ENCODE peak calls at places on chromosomes 11 and 22, in six cellular contexts. C is H1, V is IMR-90, T is mesenchymal stem cell, K is H9, M is mesendoderm. G is an unnamed sample.

GRCh38 chr11:13962562-13963168 is at the start of gene SPON1:
- DNase-seq in C (no peak), V (peak), T (peak), K (peak), M (peak), G (peak)

GRCh38 chr11:120066738-120067303 is 71.1 kb downstream of the TRIM29 start:
- DNase-seq in C (no peak), V (no peak), T (no peak), K (no peak), M (no peak), G (no peak)

GRCh38 chr22:46526484-46526839 is 11.0 kb downstream of the CELSR1 start:
- DNase-seq in C (no peak), V (no peak), T (no peak), K (no peak), M (no peak), G (no peak)

GRCh38 chr11:119380160-119380815 is 1.2 kb downstream of the USP2 start:
- DNase-seq in C (no peak), V (no peak), T (no peak), K (no peak), M (no peak), G (no peak)

GRCh38 chr11:109984634-109985289 is 108.4 kb upstream of the ZC3H12C start:
- DNase-seq in C (no peak), V (no peak), T (no peak), K (no peak), M (no peak), G (no peak)

GRCh38 chr11:63536669-63537292 is at the start of gene PLAAT4:
- DNase-seq in C (no peak), V (peak), T (peak), K (no peak), M (no peak), G (no peak)

GRCh38 chr11:72223615-72224586 is 666 bp upstream of the INPPL1 start:
- DNase-seq in C (no peak), V (peak), T (peak), K (peak), M (peak), G (no peak)

GRCh38 chr11:120575461-120575860 is 63.9 kb downstream of the GRIK4 start:
- DNase-seq in C (no peak), V (no peak), T (no peak), K (no peak), M (no peak), G (no peak)

GRCh38 chr11:1130276-1131032 is 27.3 kb upstream of the MUC5AC start:
- DNase-seq in C (no peak), V (no peak), T (no peak), K (no peak), M (no peak), G (no peak)

GRCh38 chr11:86153439-86153838 is 84.6 kb upstream of the PICALM start:
- DNase-seq in C (no peak), V (no peak), T (no peak), K (no peak), M (no peak), G (no peak)
- H2BK15ac ChIP-seq in C (no peak), V (no peak), T (no peak), K (no peak), M (no peak), G (no peak)

DNA sequence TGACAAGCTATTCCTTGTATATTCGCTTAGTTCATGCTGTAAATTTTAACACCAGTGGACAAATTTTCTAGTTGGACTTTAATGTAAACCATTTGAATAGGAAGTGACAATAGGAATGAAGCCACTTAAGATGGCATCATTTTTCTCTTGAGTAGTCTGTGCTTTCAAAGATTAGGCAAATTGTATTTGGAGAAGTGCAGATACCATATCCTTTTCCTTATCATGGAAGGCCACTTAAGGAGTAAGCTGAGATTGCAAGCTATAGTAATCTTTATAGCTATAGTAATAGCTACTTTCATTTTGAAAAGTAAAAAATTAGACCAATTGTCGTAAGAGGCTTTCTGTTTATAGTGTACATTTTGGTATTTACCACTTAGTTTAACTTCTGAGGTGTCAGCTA is 12.8 kb downstream of the CAPRIN1 start:
- DNase-seq in C (no peak), V (no peak), T (peak), K (no peak), M (no peak), G (no peak)
- H3K4me2 ChIP-seq in C (no peak), V (no peak), T (no peak), K (no peak), M (no peak), G (no peak)

DNA sequence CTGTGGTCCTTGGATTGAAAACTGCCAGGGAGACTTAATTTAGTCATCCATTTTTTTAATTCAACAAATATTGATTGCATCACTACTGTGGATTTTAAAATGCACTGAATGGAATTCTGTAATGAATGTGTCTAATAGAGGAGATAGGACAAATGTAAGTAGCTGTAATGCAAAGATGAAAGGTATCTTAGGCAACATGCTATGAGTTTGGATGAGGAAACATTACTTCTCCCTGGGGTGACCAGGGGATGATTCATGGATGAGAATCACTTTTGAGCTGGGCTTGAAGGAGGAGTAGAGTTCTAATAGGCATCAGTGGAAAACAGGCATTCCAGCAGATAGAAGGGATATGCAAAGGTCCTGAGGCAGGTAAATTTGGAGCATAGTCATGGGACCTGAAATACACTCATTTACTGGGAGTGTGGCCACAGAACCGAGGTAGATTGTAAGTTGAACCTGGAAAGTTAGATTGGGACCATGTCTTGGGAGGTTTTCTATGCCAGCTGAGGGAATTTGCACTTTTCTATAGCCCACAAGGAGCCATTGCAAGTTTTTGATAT is 43.4 kb downstream of the PKNOX2 start:
- DNase-seq in C (no peak), V (peak), T (no peak), K (no peak), M (no peak), G (no peak)
- H2BK15ac ChIP-seq in C (no peak), V (no peak), T (no peak), K (no peak), M (no peak), G (no peak)

DNA sequence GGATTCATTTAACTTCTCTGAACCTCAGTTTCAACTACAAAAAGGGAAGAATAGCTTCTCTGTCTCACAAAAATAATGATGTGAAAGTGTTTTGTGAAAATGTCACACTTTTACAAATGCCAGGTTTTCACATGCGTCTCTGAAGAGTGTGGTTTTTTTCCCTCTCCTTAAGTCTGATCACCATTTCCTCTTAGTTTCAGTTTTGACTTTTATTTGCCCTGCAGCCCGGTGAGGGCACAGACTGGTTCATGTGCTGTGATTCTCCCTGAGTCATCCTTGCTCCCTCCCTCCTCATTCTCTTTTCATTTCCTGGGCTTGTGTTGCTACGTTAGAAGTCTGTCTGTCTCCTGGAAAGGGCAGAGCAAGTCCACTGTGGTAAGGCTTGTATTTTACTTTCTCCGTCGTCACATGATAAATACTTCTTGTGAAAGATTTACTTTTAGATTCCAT is 67.8 kb downstream of the BID start:
- DNase-seq in C (no peak), V (peak), T (peak), K (peak), M (peak), G (no peak)
- H3K4me2 ChIP-seq in C (no peak), V (peak), T (peak), K (no peak), M (no peak), G (no peak)

DNA sequence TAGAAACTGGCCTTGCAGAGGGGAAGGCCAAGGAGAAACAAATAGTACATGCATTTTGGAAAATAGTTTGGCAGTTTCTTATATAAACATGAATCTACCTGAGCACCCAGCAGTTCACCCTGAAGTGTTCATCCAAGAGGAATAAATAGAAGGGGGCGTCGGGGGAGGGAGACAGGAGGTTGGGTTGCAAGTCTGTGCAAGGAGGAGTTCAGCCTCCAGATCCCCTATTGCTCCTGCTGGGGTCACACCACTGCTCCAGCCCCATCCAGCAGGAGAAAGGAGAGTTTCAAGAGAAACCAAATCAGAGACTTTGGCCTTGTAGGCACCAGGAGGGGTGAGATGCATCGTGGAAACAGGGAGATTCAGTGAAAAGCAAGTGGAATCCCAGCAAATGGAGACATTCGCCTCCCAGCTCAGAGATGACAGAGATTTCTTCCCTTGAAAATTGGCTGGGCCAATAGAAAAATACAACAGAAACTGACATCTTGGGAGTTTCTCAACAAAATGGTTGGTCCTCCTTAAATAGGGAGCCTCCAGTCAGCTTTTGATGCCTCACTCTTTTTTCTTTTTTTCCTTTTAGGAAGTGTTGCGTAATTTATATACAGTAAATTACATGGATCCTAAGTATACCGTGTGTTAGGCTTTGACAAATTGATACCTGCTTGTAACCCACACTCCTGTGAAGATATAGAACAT is 34.1 kb downstream of the OTOG start:
- DNase-seq in C (no peak), V (no peak), T (no peak), K (no peak), M (no peak), G (no peak)
- H2BK15ac ChIP-seq in C (no peak), V (no peak), T (no peak), K (no peak), M (no peak), G (no peak)

GRCh38 chr11:47609675-47610074 is 15.5 kb upstream of the C1QTNF4 start:
- DNase-seq in C (no peak), V (no peak), T (no peak), K (no peak), M (no peak), G (no peak)

GRCh38 chr11:47603295-47603694 is 9.1 kb upstream of the C1QTNF4 start:
- DNase-seq in C (no peak), V (peak), T (no peak), K (no peak), M (no peak), G (no peak)

GRCh38 chr11:47607380-47607779 is 13.2 kb upstream of the C1QTNF4 start:
- DNase-seq in C (no peak), V (peak), T (peak), K (no peak), M (no peak), G (no peak)

GRCh38 chr11:47606731-47607130 is 12.5 kb upstream of the C1QTNF4 start:
- DNase-seq in C (no peak), V (peak), T (peak), K (no peak), M (peak), G (no peak)

GRCh38 chr11:47605921-47606320 is 11.7 kb upstream of the C1QTNF4 start:
- DNase-seq in C (no peak), V (no peak), T (no peak), K (no peak), M (no peak), G (no peak)
- H3K4me2 ChIP-seq in C (no peak), V (no peak), T (no peak), K (no peak), M (no peak), G (no peak)

GRCh38 chr22:30866811-30867271 is 101.7 kb downstream of the MORC2 start:
- DNase-seq in C (no peak), V (no peak), T (no peak), K (peak), M (peak), G (no peak)
- H2BK15ac ChIP-seq in C (no peak), V (no peak), T (no peak), K (no peak), M (no peak), G (no peak)

G was measured in neuronal stem cell.